ENCODE peak calls at places on chromosomes 7 and 10, in nine cellular contexts. V, R, L, J, Y, D, Q, B and I are unnamed samples.

GRCh38 chr7:73650524-73650923 is 17.1 kb upstream of the VPS37D start:
- DNase-seq in V (no peak), R (no peak), L (no peak), J (no peak), Y (no peak), D (no peak), Q (no peak), B (no peak), I (no peak)

GRCh38 chr7:2399848-2400587 is 3.4 kb upstream of the CHST12 start:
- DNase-seq in V (no peak), R (no peak), L (no peak), J (no peak), Y (no peak), D (peak; percentile 97), Q (no peak), B (peak; percentile 95), I (peak; percentile 93)

GRCh38 chr7:141071260-141071854 is 2.5 kb upstream of the TMEM178B start:
- DNase-seq in V (no peak), R (peak; percentile 53), L (peak; percentile 4), J (peak; percentile 13), Y (peak; percentile 67), D (no peak), Q (peak; percentile 39), B (no peak), I (peak; percentile 94)

GRCh38 chr10:8616166-8616565 is 561.7 kb downstream of the GATA3 start:
- DNase-seq in V (no peak), R (no peak), L (no peak), J (no peak), Y (no peak), D (no peak), Q (no peak), B (peak; percentile 43), I (no peak)

GRCh38 chr10:98620503-98620902 is 173.8 kb upstream of the HPS1 start:
- DNase-seq in V (no peak), R (no peak), L (no peak), J (no peak), Y (no peak), D (no peak), Q (no peak), B (no peak), I (no peak)

GRCh38 chr10:46555366-46555712 is 1.1 kb downstream of the GPRIN2 start:
- DNase-seq in V (no peak), R (no peak), L (no peak), J (peak; percentile 1), Y (no peak), D (no peak), Q (no peak), B (peak; percentile 67), I (no peak)

GRCh38 chr7:25553005-25553404 is 324.7 kb upstream of the NPVF start:
- DNase-seq in V (no peak), R (no peak), L (no peak), J (no peak), Y (no peak), D (no peak), Q (no peak), B (no peak), I (no peak)

GRCh38 chr10:51838506-51838905 is 139.1 kb upstream of the CSTF2T start:
- DNase-seq in V (no peak), R (no peak), L (no peak), J (no peak), Y (no peak), D (no peak), Q (no peak), B (no peak), I (no peak)

GRCh38 chr10:50422259-50422658 is 170.9 kb upstream of the ASAH2 start:
- DNase-seq in V (no peak), R (no peak), L (no peak), J (no peak), Y (no peak), D (no peak), Q (no peak), B (no peak), I (no peak)

GRCh38 chr7:8155836-8156235 is 106.1 kb downstream of the ICA1 start:
- DNase-seq in V (no peak), R (no peak), L (no peak), J (no peak), Y (no peak), D (no peak), Q (no peak), B (no peak), I (no peak)

GRCh38 chr10:112949128-112949823 is 771 bp upstream of the TCF7L2 start:
- DNase-seq in V (no peak), R (no peak), L (no peak), J (no peak), Y (no peak), D (peak; percentile 12), Q (no peak), B (no peak), I (peak; percentile 77)

GRCh38 chr10:77520995-77521394 is 116.6 kb downstream of the KCNMA1 start:
- DNase-seq in V (no peak), R (no peak), L (no peak), J (no peak), Y (no peak), D (no peak), Q (no peak), B (no peak), I (no peak)

GRCh38 chr10:81871558-81871957 is 3.4 kb upstream of the NRG3 start:
- DNase-seq in V (no peak), R (no peak), L (no peak), J (no peak), Y (no peak), D (no peak), Q (no peak), B (no peak), I (no peak)

GRCh38 chr7:124031919-124032318 is 948 bp downstream of the TMEM229A start:
- DNase-seq in V (no peak), R (no peak), L (no peak), J (no peak), Y (no peak), D (no peak), Q (no peak), B (no peak), I (no peak)

GRCh38 chr7:2710901-2711551 is 23.0 kb downstream of the AMZ1 start:
- DNase-seq in V (no peak), R (no peak), L (no peak), J (no peak), Y (no peak), D (no peak), Q (peak; percentile 59), B (no peak), I (no peak)

GRCh38 chr10:77173615-77174461 is 463.8 kb downstream of the KCNMA1 start:
- DNase-seq in V (peak; percentile 48), R (peak; percentile 75), L (peak; percentile 66), J (no peak), Y (peak; percentile 79), D (peak; percentile 43), Q (peak; percentile 12), B (peak; percentile 71), I (peak; percentile 83)

GRCh38 chr10:60731134-60731883 is 47.0 kb upstream of the CDK1 start:
- DNase-seq in V (no peak), R (peak; percentile 44), L (no peak), J (no peak), Y (no peak), D (no peak), Q (peak; percentile 50), B (no peak), I (no peak)

GRCh38 chr7:153432056-153432455 is 620.1 kb upstream of the DPP6 start:
- DNase-seq in V (no peak), R (no peak), L (no peak), J (no peak), Y (no peak), D (no peak), Q (no peak), B (no peak), I (no peak)

GRCh38 chr10:10160821-10161312 is 856.8 kb upstream of the CELF2 start:
- DNase-seq in V (no peak), R (no peak), L (no peak), J (no peak), Y (no peak), D (no peak), Q (no peak), B (no peak), I (no peak)

GRCh38 chr10:93271347-93271746 is 197.7 kb downstream of the CYP26A1 start:
- DNase-seq in V (no peak), R (no peak), L (no peak), J (no peak), Y (no peak), D (no peak), Q (no peak), B (no peak), I (no peak)

GRCh38 chr10:48809261-48809660 is 124.6 kb downstream of the WDFY4 start:
- DNase-seq in V (no peak), R (no peak), L (no peak), J (no peak), Y (no peak), D (no peak), Q (no peak), B (no peak), I (no peak)

GRCh38 chr10:108653466-108653865 is 1269.8 kb downstream of the XPNPEP1 start:
- DNase-seq in V (no peak), R (no peak), L (no peak), J (no peak), Y (no peak), D (peak; percentile 32), Q (no peak), B (no peak), I (no peak)

GRCh38 chr10:44008270-44008916 is 359.7 kb upstream of the ZNF32 start:
- DNase-seq in V (no peak), R (no peak), L (no peak), J (no peak), Y (no peak), D (peak; percentile 53), Q (no peak), B (no peak), I (no peak)

GRCh38 chr7:19110026-19110777 is 7.2 kb downstream of the TWIST1 start:
- DNase-seq in V (no peak), R (no peak), L (no peak), J (no peak), Y (no peak), D (no peak), Q (no peak), B (no peak), I (no peak)

GRCh38 chr10:60099998-60100747 is 193.8 kb upstream of the CCDC6 start:
- DNase-seq in V (no peak), R (no peak), L (peak; percentile 39), J (no peak), Y (peak; percentile 75), D (peak; percentile 32), Q (peak; percentile 9), B (peak; percentile 15), I (peak; percentile 82)

GRCh38 chr10:7409045-7409731 is 1.6 kb downstream of the SFMBT2 start:
- DNase-seq in V (peak; percentile 7), R (peak; percentile 75), L (no peak), J (peak; percentile 28), Y (no peak), D (no peak), Q (peak; percentile 56), B (no peak), I (no peak)

GRCh38 chr10:88114368-88114767 is 250.9 kb downstream of the PTEN start:
- DNase-seq in V (no peak), R (no peak), L (peak; percentile 35), J (no peak), Y (peak; percentile 43), D (no peak), Q (no peak), B (no peak), I (peak; percentile 63)

GRCh38 chr10:34906021-34906965 is 91.2 kb upstream of the PARD3 start:
- DNase-seq in V (no peak), R (no peak), L (no peak), J (no peak), Y (no peak), D (peak; percentile 22), Q (no peak), B (peak; percentile 63), I (no peak)

GRCh38 chr7:92641921-92642511 is 51.8 kb upstream of the FAM133B start:
- DNase-seq in V (no peak), R (peak; percentile 71), L (no peak), J (no peak), Y (no peak), D (peak; percentile 85), Q (no peak), B (no peak), I (peak; percentile 85)

GRCh38 chr7:34096135-34096775 is 190.9 kb downstream of the BMPER start:
- DNase-seq in V (no peak), R (no peak), L (no peak), J (no peak), Y (no peak), D (peak; percentile 92), Q (no peak), B (no peak), I (no peak)

GRCh38 chr10:18456984-18457383 is 194.4 kb downstream of the NSUN6 start:
- DNase-seq in V (no peak), R (no peak), L (no peak), J (no peak), Y (no peak), D (no peak), Q (no peak), B (no peak), I (no peak)